ENCODE peak calls at places on chromosomes 1 and 21, in six cellular contexts. Z is neural progenitor cell, V is astrocyte, P is lung, O is GM23338, E is keratinocyte. J is an unnamed sample.

GRCh38 chr1:108561731-108562326 is 1.9 kb downstream of the EEIG2 start:
- DNase-seq in P (peak; percentile 77), O (peak; percentile 90), E (no peak), Z (peak; percentile 84), V (no peak), J (no peak)

GRCh38 chr1:48955774-48956173 is 179.1 kb upstream of the BEND5 start:
- DNase-seq in E (no peak), P (no peak), Z (no peak), V (no peak), O (no peak), J (no peak)

GRCh38 chr21:39098696-39099111 is 84.5 kb downstream of the PSMG1 start:
- DNase-seq in V (no peak), E (no peak), Z (no peak), O (no peak), P (no peak), J (no peak)

GRCh38 chr1:53071167-53071865 is 9.3 kb downstream of the PODN start:
- DNase-seq in P (no peak), Z (no peak), V (no peak), O (no peak), E (no peak), J (no peak)

GRCh38 chr1:180057883-180058396 is 96.7 kb upstream of the QSOX1 start:
- DNase-seq in E (no peak), V (no peak), O (no peak), Z (no peak), P (no peak), J (no peak)

GRCh38 chr1:35243681-35244080 is 24.8 kb upstream of the ZMYM4 start:
- DNase-seq in V (no peak), O (no peak), P (no peak), Z (no peak), E (no peak), J (no peak)

GRCh38 chr1:16145988-16146887 is 9.6 kb downstream of the EPHA2 start:
- DNase-seq in P (peak; percentile 69), E (no peak), O (peak; percentile 95), V (peak; percentile 92), Z (peak; percentile 90), J (no peak)

GRCh38 chr1:179038528-179039281 is 13.0 kb downstream of the FAM20B start:
- DNase-seq in P (no peak), E (peak; percentile 71), O (no peak), V (peak; percentile 15), Z (no peak), J (no peak)

GRCh38 chr1:12601690-12602632 is 16.0 kb downstream of the DHRS3 start:
- DNase-seq in P (no peak), O (peak; percentile 64), V (peak; percentile 90), E (no peak), Z (peak; percentile 38), J (no peak)

GRCh38 chr1:31368611-31369107 is 4.2 kb downstream of the FABP3 start:
- DNase-seq in E (no peak), Z (no peak), O (no peak), V (no peak), P (no peak), J (no peak)

GRCh38 chr21:36203603-36203889 is 46.9 kb downstream of the DOP1B start:
- DNase-seq in Z (no peak), P (no peak), V (peak; percentile 87), E (no peak), O (no peak), J (no peak)

GRCh38 chr1:18691648-18692047 is 61.0 kb downstream of the PAX7 start:
- DNase-seq in Z (no peak), P (no peak), V (no peak), O (no peak), E (no peak), J (no peak)

GRCh38 chr1:200530551-200531261 is 89.8 kb downstream of the KIF14 start:
- DNase-seq in V (no peak), P (no peak), Z (no peak), O (no peak), E (no peak), J (no peak)

GRCh38 chr21:46116846-46117585 is 19.1 kb downstream of the COL6A2 start:
- DNase-seq in O (no peak), Z (no peak), E (no peak), V (no peak), P (no peak), J (no peak)

GRCh38 chr1:158112994-158113758 is 67.5 kb upstream of the CD1D start:
- DNase-seq in O (peak; percentile 76), P (no peak), V (no peak), Z (peak; percentile 82), E (no peak), J (peak; percentile 3)

GRCh38 chr1:4152266-4152665 is 252.2 kb upstream of the C1orf174 start:
- DNase-seq in O (no peak), E (no peak), Z (no peak), V (no peak), P (no peak), J (no peak)

GRCh38 chr1:156656779-156657160 is 14.9 kb downstream of the BCAN start:
- DNase-seq in P (no peak), Z (peak; percentile 36), E (no peak), V (no peak), O (peak; percentile 78), J (no peak)

GRCh38 chr1:58585591-58586151 is 8.6 kb upstream of the TACSTD2 start:
- DNase-seq in O (no peak), P (peak; percentile 67), Z (no peak), E (no peak), V (peak; percentile 54), J (no peak)

GRCh38 chr1:57879700-57880099 is 455.8 kb upstream of the DAB1 start:
- DNase-seq in O (no peak), Z (no peak), E (no peak), P (no peak), V (no peak), J (no peak)

GRCh38 chr1:185016880-185017279 is 28.5 kb upstream of the RNF2 start:
- DNase-seq in Z (no peak), V (peak; percentile 0), P (no peak), O (no peak), E (no peak), J (no peak)

GRCh38 chr1:45005761-45006160 is 5.4 kb downstream of the HECTD3 start:
- DNase-seq in P (no peak), O (no peak), E (no peak), Z (no peak), V (no peak), J (no peak)

GRCh38 chr1:155993595-155993994 is 15.2 kb upstream of the ARHGEF2 start:
- DNase-seq in O (no peak), Z (no peak), P (peak; percentile 63), V (no peak), E (no peak), J (no peak)

GRCh38 chr1:21278898-21279819 is 11.1 kb downstream of the ECE1 start:
- DNase-seq in E (no peak), P (no peak), O (no peak), V (no peak), Z (peak; percentile 70), J (no peak)

GRCh38 chr1:10288059-10288615 is 77.8 kb downstream of the KIF1B start:
- DNase-seq in O (no peak), P (no peak), E (no peak), V (no peak), Z (no peak), J (no peak)

GRCh38 chr1:119008483-119009299 is 20.5 kb upstream of the TBX15 start:
- DNase-seq in E (no peak), O (peak; percentile 79), V (peak; percentile 35), Z (peak; percentile 58), P (no peak), J (no peak)

GRCh38 chr1:94110021-94110761 is 10.8 kb downstream of the ABCA4 start:
- DNase-seq in Z (no peak), O (no peak), V (no peak), E (no peak), P (no peak), J (no peak)

GRCh38 chr1:205248793-205249601 is 21.3 kb downstream of the TMCC2 start:
- DNase-seq in P (peak; percentile 61), E (no peak), Z (no peak), V (peak; percentile 57), O (no peak), J (peak; percentile 77)

GRCh38 chr1:93471911-93472310 is 24.0 kb downstream of the FNBP1L start:
- DNase-seq in V (peak; percentile 81), Z (no peak), E (no peak), O (no peak), P (no peak), J (no peak)

GRCh38 chr1:4447778-4448360 is 206.5 kb upstream of the AJAP1 start:
- DNase-seq in Z (peak; percentile 46), O (no peak), P (no peak), E (no peak), V (no peak), J (no peak)

DNA sequence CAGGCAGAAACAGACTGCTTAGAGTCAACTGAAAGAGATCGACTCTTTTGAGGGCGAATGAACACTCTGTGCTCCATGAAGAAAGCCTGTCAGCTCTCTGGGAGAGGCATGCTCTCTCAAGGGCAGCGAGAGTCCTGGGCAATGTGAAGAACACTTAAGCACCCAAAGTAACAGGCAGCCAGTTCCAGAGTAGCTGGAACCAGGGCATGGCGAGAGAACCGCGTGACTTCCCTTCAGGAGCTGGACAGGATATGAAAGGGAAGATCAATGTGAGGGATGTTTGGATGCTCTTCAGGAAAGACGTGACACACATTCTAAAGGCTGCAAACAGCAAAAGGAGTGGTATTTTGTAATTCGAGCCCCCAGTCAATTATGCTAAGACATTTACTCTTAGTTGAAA is 21.0 kb downstream of the ADAMTS5 start:
- DNase-seq in O (peak; percentile 21), E (no peak), P (peak; percentile 37), Z (no peak), V (no peak), J (no peak)
- H3K27ac ChIP-seq in O (no peak overlapping the region), E (no peak overlapping the region), P (no peak overlapping the region), Z (no peak overlapping the region), V (no peak overlapping the region), J (no peak overlapping the region)

GRCh38 chr1:33399375-33399774 is 31.5 kb downstream of the PHC2 start:
- DNase-seq in O (no peak), Z (no peak), P (no peak), V (no peak), E (no peak), J (no peak)
- H3K27ac ChIP-seq in O (no peak overlapping the region), Z (no peak overlapping the region), P (no peak overlapping the region), V (no peak overlapping the region), E (no peak overlapping the region), J (no peak overlapping the region)

GRCh38 chr21:16248705-16249104 is 518.9 kb downstream of the USP25 start:
- DNase-seq in P (no peak), Z (no peak), E (no peak), O (no peak), V (no peak), J (no peak)

DNA sequence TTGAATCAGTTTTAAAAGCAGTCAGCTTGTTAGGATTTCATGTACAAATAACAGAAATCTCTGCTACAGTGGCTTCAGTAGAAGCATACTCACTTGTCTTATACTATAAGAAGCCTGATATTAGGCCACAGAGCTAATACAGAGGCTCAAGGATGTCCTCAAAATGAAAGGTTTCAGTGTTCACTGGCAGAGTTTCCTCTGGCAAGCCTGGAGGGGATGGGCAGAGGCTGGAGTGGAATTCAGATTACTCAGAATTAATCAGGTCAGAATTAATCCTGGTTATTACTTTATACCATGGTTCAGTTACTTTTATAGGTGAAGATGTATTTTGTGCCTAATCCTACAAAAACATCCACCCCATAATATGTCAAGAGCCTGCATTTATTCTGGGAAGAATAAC is 520.5 kb downstream of the USP25 start:
- DNase-seq in O (no peak), Z (no peak), P (no peak), V (no peak), E (no peak), J (no peak)
- H3K27ac ChIP-seq in O (no peak overlapping the region), Z (no peak overlapping the region), P (no peak overlapping the region), V (no peak overlapping the region), E (no peak overlapping the region), J (no peak overlapping the region)

GRCh38 chr1:149937779-149938178 is 1.1 kb upstream of the MTMR11 start:
- DNase-seq in V (no peak), P (no peak), E (no peak), O (no peak), Z (no peak), J (no peak)
- H3K27ac ChIP-seq in V (peak overlapping the region; percentile 35), P (peak overlapping the region; percentile 49), E (peak overlapping the region; percentile 86), O (peak overlapping the region; percentile 35), Z (no peak overlapping the region), J (no peak overlapping the region)